ENCODE peak calls at places on chromosome 17, in seven cellular contexts. B is SK-N-MC, Z is IMR-90, R is left ventricle myocardium inferior, H is keratinocyte, F is OCI-LY7, Q is mammary epithelial cell. C is an unnamed sample.

GRCh38 chr17:17613708-17614114 is 22.2 kb upstream of the PEMT start:
- DNase-seq in H (no peak), Q (peak), B (no peak), F (peak), R (no peak), Z (peak), C (no peak)

GRCh38 chr17:64491034-64491860 is 5.6 kb downstream of the POLG2 start:
- DNase-seq in Z (peak), B (no peak), R (no peak), H (no peak), Q (no peak), F (peak), C (no peak)

GRCh38 chr17:53191878-53192277 is 630.8 kb upstream of the KIF2B start:
- DNase-seq in Z (no peak), F (peak), R (no peak), H (no peak), Q (no peak), B (no peak), C (no peak)

GRCh38 chr17:57662021-57662420 is 83.1 kb downstream of the CCDC182 start:
- DNase-seq in Q (no peak), B (no peak), Z (no peak), R (no peak), F (no peak), H (no peak), C (no peak)

GRCh38 chr17:79919862-79920720 is 80.9 kb upstream of the CBX4 start:
- DNase-seq in R (no peak), B (no peak), Z (no peak), Q (no peak), F (no peak), H (no peak), C (no peak)

GRCh38 chr17:81471804-81472456 is 40.7 kb downstream of the ACTG1 start:
- DNase-seq in R (no peak), B (no peak), Z (no peak), H (no peak), Q (peak), F (peak), C (no peak)

GRCh38 chr17:40857535-40857934 is 9.5 kb downstream of the KRT12 start:
- DNase-seq in H (no peak), R (peak), B (peak), F (no peak), Z (peak), Q (no peak), C (no peak)

GRCh38 chr17:32491371-32492280 is 4.8 kb downstream of the CDK5R1 start:
- DNase-seq in R (no peak), B (no peak), Q (no peak), Z (no peak), H (no peak), F (no peak), C (no peak)

GRCh38 chr17:17849147-17849820 is 12.5 kb upstream of the SREBF1 start:
- DNase-seq in F (no peak), H (no peak), R (peak), Z (no peak), B (no peak), Q (no peak), C (no peak)

GRCh38 chr17:51640108-51640622 is 379.8 kb downstream of the UTP18 start:
- DNase-seq in B (no peak), Q (peak), R (no peak), F (peak), H (no peak), Z (no peak), C (peak)

DNA sequence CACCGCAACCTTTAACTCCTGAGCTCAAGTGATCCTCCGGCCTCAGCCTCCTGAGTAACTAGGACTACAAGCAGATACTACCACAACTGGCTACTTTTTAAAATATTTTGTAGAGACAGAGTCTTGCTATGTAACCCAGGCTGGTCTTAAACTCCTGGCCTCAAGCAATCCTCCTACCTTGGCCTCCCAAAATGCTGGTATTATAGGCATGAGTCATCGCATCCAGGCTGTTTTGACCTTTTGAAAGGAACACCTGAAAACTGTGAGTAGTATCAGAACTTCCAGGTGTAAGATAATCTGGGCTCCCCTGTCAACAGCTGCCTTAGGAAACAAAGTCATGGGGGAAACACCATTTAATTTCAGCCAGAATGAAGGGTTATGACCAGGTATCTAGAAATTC is 77.5 kb downstream of the CYTH1 start:
- DNase-seq in Z (no peak), H (no peak), R (no peak), F (no peak), B (no peak), Q (peak), C (no peak)
- H3K27ac ChIP-seq in Z (no peak), H (peak), R (peak), F (no peak), B (no peak), Q (peak), C (peak)

GRCh38 chr17:82668024-82668630 is 19.9 kb upstream of the WDR45B start:
- DNase-seq in Z (no peak), Q (no peak), F (no peak), H (no peak), B (no peak), R (no peak), C (no peak)
- H3K27ac ChIP-seq in Z (no peak), Q (no peak), F (no peak), H (no peak), B (no peak), R (peak), C (no peak)

GRCh38 chr17:37480427-37480826 is 9.3 kb upstream of the DUSP14 start:
- DNase-seq in Z (no peak), F (no peak), R (no peak), H (no peak), Q (no peak), B (no peak), C (no peak)
- H3K27ac ChIP-seq in Z (no peak), F (no peak), R (no peak), H (peak), Q (no peak), B (no peak), C (peak)

GRCh38 chr17:68085751-68086445 is 50.4 kb downstream of the KPNA2 start:
- DNase-seq in Q (no peak), R (no peak), Z (no peak), B (no peak), F (peak), H (no peak), C (no peak)
- H3K27ac ChIP-seq in Q (no peak), R (peak), Z (no peak), B (peak), F (peak), H (no peak), C (no peak)

DNA sequence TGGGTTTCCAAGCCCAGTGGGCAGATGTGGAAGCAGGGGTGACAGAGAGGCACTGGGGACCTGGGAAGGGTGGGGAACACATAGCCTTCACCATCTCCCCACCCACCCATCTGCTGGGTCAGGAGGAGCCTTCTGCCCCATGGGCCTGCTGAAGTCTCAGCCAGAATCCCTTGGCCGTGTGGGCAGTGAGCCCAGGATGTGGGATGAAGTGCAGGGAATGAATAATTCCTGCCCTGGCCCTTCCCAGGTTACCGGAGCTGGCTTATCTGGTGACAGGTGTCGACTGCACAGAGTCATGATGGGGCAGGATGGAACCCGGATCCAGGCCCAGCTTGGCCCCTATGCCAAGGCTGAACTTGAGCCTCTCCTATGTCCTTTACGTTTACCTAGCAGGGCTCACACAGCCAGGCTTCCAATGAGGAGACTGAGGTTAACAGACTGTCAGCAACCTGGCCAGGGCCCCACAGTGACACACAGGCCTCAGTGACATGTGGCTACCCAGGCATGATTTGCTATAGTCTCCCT is 17.5 kb downstream of the ATP2A3 start:
- DNase-seq in B (no peak), Q (no peak), Z (no peak), F (no peak), H (no peak), R (no peak), C (no peak)
- H3K27ac ChIP-seq in B (no peak), Q (no peak), Z (no peak), F (no peak), H (no peak), R (no peak), C (no peak)

DNA sequence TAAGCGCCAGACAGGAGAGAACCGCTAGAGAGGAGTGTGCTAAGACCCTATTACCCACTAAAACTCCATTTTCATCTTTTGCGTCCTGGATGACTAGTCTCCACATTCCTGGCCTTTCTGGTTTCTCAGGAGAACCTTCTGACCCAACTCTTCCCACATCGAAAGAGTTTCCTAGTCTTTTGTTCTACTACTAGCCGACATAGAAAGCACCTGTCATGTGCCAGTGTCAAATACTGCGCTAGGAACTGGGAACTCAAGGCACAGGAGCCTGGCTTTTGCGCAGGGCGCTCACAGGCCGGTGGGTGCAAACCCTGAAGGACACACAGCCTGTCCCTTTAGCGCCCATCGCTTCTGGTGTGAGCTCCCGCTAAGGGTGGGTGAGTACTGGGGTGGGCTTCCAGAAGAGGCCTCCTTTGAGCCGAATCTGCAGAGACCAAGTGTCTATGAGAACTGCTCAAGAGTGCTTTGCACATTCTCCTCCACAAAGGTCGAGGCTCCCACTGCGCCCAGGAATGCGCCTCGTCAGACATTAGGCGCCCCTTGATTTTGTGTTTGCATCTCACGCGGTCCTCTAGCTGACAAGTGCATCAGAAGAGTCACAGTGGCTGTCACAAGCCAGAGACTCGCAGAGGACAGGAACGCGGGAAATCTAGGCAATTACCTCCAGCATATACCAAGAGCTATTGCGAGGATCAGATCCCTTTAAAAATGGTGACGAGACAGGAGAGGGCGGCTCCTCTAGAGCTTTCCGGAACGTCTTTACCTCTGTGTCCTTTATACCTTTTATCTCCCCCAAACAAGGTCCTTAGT is 2.0 kb upstream of the PSMB3 start:
- DNase-seq in Z (peak), F (peak), H (no peak), B (no peak), Q (peak), R (no peak), C (no peak)
- H3K27ac ChIP-seq in Z (no peak), F (peak), H (peak), B (peak), Q (no peak), R (peak), C (peak)

GRCh38 chr17:10031606-10032005 is 126.5 kb upstream of the RCVRN start:
- DNase-seq in H (no peak), R (no peak), Z (no peak), B (no peak), Q (no peak), F (no peak), C (no peak)

GRCh38 chr17:10034719-10035475 is 129.8 kb upstream of the RCVRN start:
- DNase-seq in R (no peak), F (no peak), Z (no peak), H (no peak), B (no peak), Q (no peak), C (no peak)

GRCh38 chr17:10032142-10032541 is 127.1 kb upstream of the RCVRN start:
- DNase-seq in B (no peak), R (no peak), Q (no peak), Z (peak), H (no peak), F (no peak), C (no peak)

GRCh38 chr17:10033982-10034381 is 128.9 kb upstream of the RCVRN start:
- DNase-seq in R (no peak), Z (no peak), B (no peak), Q (no peak), F (no peak), H (no peak), C (no peak)

DNA sequence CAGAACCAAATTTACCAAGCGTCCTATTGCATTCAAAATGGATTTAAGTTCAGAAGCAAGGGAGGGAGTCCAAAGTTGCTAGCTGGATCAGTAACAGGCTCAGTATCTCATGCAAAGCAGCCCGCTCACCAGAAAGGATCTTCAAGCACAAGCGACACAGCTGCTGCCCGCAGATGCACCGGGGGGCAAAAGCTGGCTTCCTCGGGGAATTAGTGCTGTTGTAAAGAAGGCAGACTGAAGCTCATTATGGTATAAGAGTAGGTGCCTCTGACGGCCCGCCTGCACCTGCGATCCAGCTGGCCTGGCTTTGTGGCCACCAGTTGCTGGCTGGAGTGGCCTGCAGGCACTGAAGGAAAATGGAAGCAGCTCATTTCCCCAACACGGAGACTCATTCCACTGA is 128.4 kb upstream of the RCVRN start:
- DNase-seq in R (no peak), B (no peak), Z (no peak), F (peak), H (no peak), Q (no peak), C (no peak)
- H3K27ac ChIP-seq in R (peak), B (no peak), Z (no peak), F (no peak), H (no peak), Q (no peak), C (no peak)